ENCODE peak calls at places on chromosomes 2 and 18, in eight cellular contexts. Y is stimulated activated naive B cell treated with anti-CD40 and anti-IgM and Interleukin-4, amounts not matched to agents 10 μg/mL and 1 μg/mL and 100 μg/mL, for 72 hours; Z is suprapubic skin; K is activated T-cell treated with anti-CD3 and anti-CD28 coated beads for 24 hours; S is effector CD4-positive, alpha-beta T cell; B is ovary; J is HEK293T; L is psoas muscle. D is an unnamed sample.
A peak's percentile ranks its signal among the peaks of the same experiment; 100 is the strongest.

GRCh38 chr2:73652348-73652747 is 10.1 kb upstream of the NAT8 start:
- DNase-seq in S (no peak), Y (no peak), K (no peak), J (no peak), Z (no peak), B (no peak), L (no peak), D (no peak)

GRCh38 chr18:74299746-74300145 is 8.0 kb upstream of the CYB5A start:
- DNase-seq in Z (no peak), L (no peak), S (no peak), K (no peak), B (no peak), Y (no peak), J (no peak), D (no peak)

GRCh38 chr2:32011566-32011960 is 755 bp upstream of the MEMO1 start:
- DNase-seq in S (no peak), J (no peak), Y (no peak), Z (no peak), L (no peak), B (no peak), K (no peak), D (no peak)

GRCh38 chr2:215816424-215816823 is 196.9 kb downstream of the MREG start:
- DNase-seq in J (no peak), L (no peak), S (no peak), B (no peak), Z (no peak), Y (no peak), K (no peak), D (no peak)

GRCh38 chr18:12659904-12660605 is 2.1 kb upstream of the SPIRE1 start:
- DNase-seq in Y (no peak), K (no peak), S (peak; percentile 3), J (peak; percentile 39), B (peak; percentile 54), L (peak; percentile 17), Z (no peak), D (no peak)

GRCh38 chr18:73556904-73557303 is 590.7 kb downstream of the FBXO15 start:
- DNase-seq in Z (no peak), J (no peak), K (no peak), Y (no peak), B (no peak), L (no peak), S (no peak), D (no peak)

GRCh38 chr18:33755918-33756590 is 178.0 kb downstream of the ASXL3 start:
- DNase-seq in S (no peak), J (peak; percentile 40), K (no peak), B (no peak), L (no peak), Y (no peak), Z (no peak), D (no peak)

GRCh38 chr2:240972201-240972600 is 26.2 kb upstream of the SNED1 start:
- DNase-seq in Y (no peak), Z (no peak), J (no peak), B (no peak), S (no peak), K (no peak), L (peak; percentile 10), D (no peak)

GRCh38 chr2:170648037-170648436 is 67.1 kb upstream of the SP5 start:
- DNase-seq in Z (no peak), Y (no peak), B (no peak), L (no peak), S (no peak), K (no peak), J (no peak), D (no peak)

GRCh38 chr18:32714571-32715148 is 58.2 kb downstream of the KLHL14 start:
- DNase-seq in L (no peak), Y (peak; percentile 42), B (no peak), K (peak; percentile 4), Z (no peak), J (peak; percentile 87), S (no peak), D (peak; percentile 50)